ENCODE peak calls at places on chromosomes 13 and 19, in four cellular contexts. Q is HCT116, C is PC-3, H is neural progenitor cell. M is an unnamed sample.

GRCh38 chr19:2610637-2611482 is 91.6 kb downstream of the GNG7 start:
- DNase-seq in Q (peak; percentile 59), C (peak; percentile 88), H (peak; percentile 92), M (peak; percentile 96)

GRCh38 chr13:80399340-80400163 is 58.6 kb upstream of the SPRY2 start:
- DNase-seq in Q (no peak), C (peak; percentile 34), H (peak; percentile 10), M (peak; percentile 11)

GRCh38 chr13:23758783-23759527 is 130.2 kb downstream of the MIPEP start:
- DNase-seq in Q (no peak), C (no peak), H (no peak), M (no peak)

GRCh38 chr13:73520566-73521290 is 461.9 kb downstream of the KLF5 start:
- DNase-seq in Q (no peak), C (no peak), H (no peak), M (no peak)

GRCh38 chr19:38900220-38900629 is 456 bp downstream of the NFKBIB start:
- DNase-seq in Q (no peak), C (no peak), H (no peak), M (no peak)

GRCh38 chr19:1884719-1885334 is 469 bp downstream of the ABHD17A start:
- DNase-seq in Q (no peak), C (no peak), H (peak; percentile 39), M (no peak)

GRCh38 chr19:55644191-55644833 is 863 bp downstream of the ZNF581 start:
- DNase-seq in Q (no peak), C (no peak), H (no peak), M (no peak)

GRCh38 chr13:113489171-113489548 is 1.4 kb downstream of the DCUN1D2 start:
- DNase-seq in Q (no peak), C (peak; percentile 3), H (peak; percentile 63), M (peak; percentile 41)

GRCh38 chr19:31175564-31176348 is 173.5 kb downstream of the TSHZ3 start:
- DNase-seq in Q (no peak), C (no peak), H (no peak), M (no peak)

GRCh38 chr13:47859129-47859528 is 141.9 kb downstream of the SUCLA2 start:
- DNase-seq in Q (no peak), C (no peak), H (no peak), M (no peak)

DNA sequence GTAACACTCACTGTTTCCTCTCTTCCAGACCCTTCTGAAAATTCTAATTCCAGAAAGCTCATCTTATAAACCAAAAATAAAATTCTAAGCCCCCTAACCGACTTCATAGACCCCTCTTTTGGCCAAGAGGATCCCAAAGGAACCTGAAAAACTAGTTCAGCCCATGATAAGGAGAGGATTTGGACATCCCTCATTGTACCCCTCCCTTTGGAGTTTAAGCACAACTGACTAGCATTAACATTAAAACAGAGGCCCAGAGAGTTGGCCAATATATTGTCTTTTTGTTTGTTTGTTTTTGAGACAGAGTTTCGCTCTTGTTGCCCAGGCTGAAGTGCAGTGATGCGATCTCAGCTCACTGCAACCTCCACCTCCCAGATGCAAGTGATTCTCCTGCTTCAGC is 34.2 kb upstream of the MUC16 start:
- DNase-seq in Q (no peak), C (no peak), H (no peak), M (no peak)
- TF ChIP-seq EZH2phosphoT487 in Q (no peak), C (no peak), H (no peak), M (no peak)

DNA sequence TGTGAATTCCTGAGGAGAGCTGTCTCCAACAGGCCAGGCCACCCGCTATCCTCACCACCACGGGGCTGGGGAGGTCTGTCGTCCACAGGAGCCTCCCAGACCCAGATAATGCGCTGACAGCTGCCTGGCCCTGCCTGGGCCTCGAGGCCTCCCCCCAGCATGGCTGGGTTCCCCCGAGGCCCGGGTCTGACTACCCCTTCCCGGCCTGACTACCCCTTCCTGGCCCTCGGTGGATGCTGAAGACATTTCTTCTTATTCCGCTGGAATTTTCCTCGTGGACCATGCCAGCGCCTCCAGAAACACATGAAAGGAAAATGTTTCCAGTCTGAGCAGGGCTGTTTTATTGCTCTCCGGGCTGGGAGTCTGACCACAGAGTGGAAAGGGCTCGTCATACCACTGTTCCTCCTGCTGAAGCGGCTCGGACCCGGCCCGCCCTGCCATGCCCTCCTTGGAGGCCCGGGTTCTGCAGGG is 16.8 kb upstream of the COMP start:
- DNase-seq in Q (no peak), C (no peak), H (no peak), M (peak; percentile 65)
- TF ChIP-seq EZH2phosphoT487 in Q (no peak), C (no peak), H (no peak), M (no peak)

DNA sequence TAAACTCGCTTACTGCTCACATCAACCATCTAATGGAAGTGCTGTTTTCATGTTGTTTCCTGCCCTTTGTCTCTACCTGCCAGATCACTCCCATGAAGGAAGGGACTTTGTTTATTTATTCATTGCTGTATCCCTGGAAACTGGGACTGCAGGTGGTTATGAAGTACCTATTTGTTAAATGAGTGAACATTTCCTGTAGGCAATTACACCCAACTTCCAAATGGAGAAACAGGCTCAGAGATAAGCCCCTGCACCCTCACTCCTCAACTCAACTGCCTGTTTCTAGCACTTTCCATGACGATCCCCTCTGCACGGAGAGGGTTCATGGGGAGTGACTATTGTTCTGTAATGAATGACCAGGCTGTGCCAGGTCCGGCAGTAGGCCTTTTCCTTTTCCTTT is 1.9 kb upstream of the SELENOW start:
- DNase-seq in Q (no peak), C (peak; percentile 60), H (no peak), M (peak; percentile 56)
- TF ChIP-seq EZH2phosphoT487 in Q (no peak), C (no peak), H (no peak), M (no peak)

DNA sequence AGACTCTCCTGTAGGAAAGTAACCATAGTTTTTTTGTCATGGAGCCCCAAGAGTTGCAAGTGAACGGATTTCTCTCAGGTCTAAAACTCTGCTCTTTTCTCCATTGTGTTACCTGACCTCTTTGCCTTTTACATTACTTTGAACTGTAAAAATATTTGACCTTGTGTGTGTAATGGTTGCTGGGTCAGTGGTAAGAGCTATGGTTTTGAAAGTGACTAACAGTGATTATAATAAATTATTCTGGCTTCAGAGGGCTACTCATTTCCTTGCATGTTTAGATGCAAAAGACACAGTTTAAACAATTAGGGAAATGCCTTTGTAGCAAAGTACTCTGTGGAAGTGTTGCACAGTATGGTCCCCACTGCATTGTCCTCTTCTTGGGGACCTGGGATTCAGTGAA is 29.3 kb upstream of the PSG8 start:
- DNase-seq in Q (no peak), C (no peak), H (no peak), M (no peak)
- TF ChIP-seq EZH2phosphoT487 in Q (no peak), C (no peak), H (no peak), M (no peak)

DNA sequence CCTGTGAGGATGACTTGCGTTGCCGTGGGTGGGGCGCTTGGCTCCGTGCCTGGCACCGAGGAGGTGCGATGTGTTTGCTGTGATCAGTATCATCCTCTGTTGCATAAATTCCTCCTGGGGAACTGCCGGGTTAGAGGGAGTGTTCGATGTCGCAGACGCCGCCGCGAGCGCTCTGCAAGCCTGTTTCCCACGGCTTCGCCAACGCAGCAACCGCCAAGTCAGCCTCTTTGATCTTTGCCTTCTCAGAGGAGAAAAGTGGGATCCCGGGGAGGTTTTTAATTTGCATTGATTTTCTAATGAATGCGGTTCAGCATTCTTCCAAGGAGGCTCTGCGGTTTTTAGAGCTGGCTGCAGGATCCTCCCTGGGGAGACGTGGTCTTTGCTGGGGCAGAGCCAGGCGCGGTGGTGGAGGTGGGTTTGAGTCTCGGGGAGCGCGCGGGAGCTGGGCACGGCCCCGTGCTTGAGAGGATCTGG is 7.6 kb downstream of the GPR32 start:
- DNase-seq in Q (no peak), C (no peak), H (peak; percentile 68), M (no peak)
- TF ChIP-seq EZH2phosphoT487 in Q (no peak), C (no peak), H (peak; percentile 57), M (no peak)

GRCh38 chr19:18223860-18224524 is 2.2 kb downstream of the PDE4C start:
- DNase-seq in Q (peak; percentile 49), C (peak; percentile 29), H (peak; percentile 81), M (peak; percentile 64)
- TF ChIP-seq EZH2phosphoT487 in Q (no peak), C (no peak), H (no peak), M (no peak)

DNA sequence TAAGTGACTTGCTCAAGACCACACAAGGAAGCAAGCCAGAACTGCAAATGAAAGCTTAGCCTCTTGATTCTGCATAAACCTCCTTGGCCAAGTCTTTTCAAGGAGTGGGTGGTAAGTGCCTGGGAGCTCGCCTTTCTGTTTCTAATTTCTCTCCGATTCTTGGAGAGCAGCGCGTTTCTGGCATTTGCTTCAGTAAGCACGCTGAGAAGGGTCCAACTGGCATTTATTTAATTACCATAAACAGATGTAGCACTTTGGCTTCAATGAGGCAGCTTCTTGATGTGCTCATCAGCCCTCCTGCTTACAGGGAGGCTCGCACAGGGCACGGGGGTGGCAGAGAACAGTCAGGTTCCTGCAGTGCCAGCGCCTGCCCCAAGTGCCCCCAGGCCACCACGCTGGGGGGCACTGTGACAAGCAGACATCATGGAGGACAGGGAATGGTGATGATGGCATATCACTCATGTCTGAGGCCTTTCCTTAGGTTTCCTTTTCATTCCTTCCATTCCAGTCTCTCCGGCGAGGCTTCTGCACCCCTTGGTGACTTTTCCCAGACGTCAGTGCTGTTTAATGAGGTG is 13.3 kb downstream of the SIAH3 start:
- DNase-seq in Q (no peak), C (no peak), H (no peak), M (no peak)
- TF ChIP-seq EZH2phosphoT487 in Q (no peak), C (no peak), H (no peak), M (no peak)

DNA sequence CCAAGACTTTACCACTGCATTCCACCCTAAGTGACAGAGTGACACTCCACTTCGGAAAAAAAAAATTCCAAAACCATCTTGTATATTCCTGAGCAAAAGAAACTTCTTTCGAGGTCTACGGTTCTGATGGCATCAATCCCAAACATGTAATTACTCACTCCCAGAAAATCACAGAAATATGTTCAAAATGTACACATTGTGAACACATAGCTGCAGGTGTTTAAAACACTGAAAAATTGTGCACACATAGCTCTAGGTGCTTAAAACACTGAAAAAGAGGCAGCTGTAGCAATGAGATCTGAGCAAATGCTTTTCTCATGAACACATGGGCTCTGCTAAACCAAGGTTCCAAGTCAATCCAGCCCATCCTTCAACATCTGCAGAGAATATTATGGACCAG is 14.0 kb upstream of the ZNF468 start:
- DNase-seq in Q (no peak), C (no peak), H (no peak), M (no peak)
- TF ChIP-seq EZH2phosphoT487 in Q (no peak), C (no peak), H (no peak), M (no peak)